ENCODE peak calls at places on chromosomes 12 and 14, in five cellular contexts. V is fibroblast of lung; C is CD8-positive, alpha-beta T cell; I is fibroblast of mammary gland; H is GM06990. R is an unnamed sample.

GRCh38 chr12:95118138-95118787 is 44.8 kb upstream of the NR2C1 start:
- DNase-seq in V (peak; percentile 93), C (no peak), I (peak; percentile 87), H (no peak), R (no peak)

GRCh38 chr12:115870527-115870926 is 407.0 kb downstream of the MED13L start:
- DNase-seq in V (no peak), C (no peak), I (no peak), H (no peak), R (no peak)

GRCh38 chr14:21543426-21544350 is 17.5 kb upstream of the SALL2 start:
- DNase-seq in V (no peak), C (no peak), I (no peak), H (no peak), R (no peak)

GRCh38 chr14:71594828-71595227 is 337.4 kb upstream of the RGS6 start:
- DNase-seq in V (peak; percentile 42), C (no peak), I (peak; percentile 31), H (no peak), R (no peak)

GRCh38 chr12:42119085-42119633 is 25.5 kb downstream of the GXYLT1 start:
- DNase-seq in V (peak; percentile 86), C (no peak), I (peak; percentile 88), H (no peak), R (no peak)

GRCh38 chr14:24843494-24843893 is 206.5 kb downstream of the STXBP6 start:
- DNase-seq in V (no peak), C (no peak), I (no peak), H (peak; percentile 8), R (no peak)

GRCh38 chr12:42725839-42726238 is 136.3 kb upstream of the PRICKLE1 start:
- DNase-seq in V (peak; percentile 98), C (no peak), I (peak; percentile 87), H (no peak), R (no peak)

GRCh38 chr12:120290541-120291312 is 976 bp downstream of the RNU4-2 start:
- DNase-seq in V (no peak), C (no peak), I (peak; percentile 2), H (no peak), R (no peak)

GRCh38 chr12:54232790-54233189 is 44.0 kb upstream of the SMUG1 start:
- DNase-seq in V (peak; percentile 82), C (no peak), I (peak; percentile 77), H (no peak), R (no peak)

GRCh38 chr12:78118036-78118435 is 287.3 kb downstream of the NAV3 start:
- DNase-seq in V (no peak), C (no peak), I (no peak), H (no peak), R (no peak)

GRCh38 chr12:51926718-51927117 is 19.4 kb downstream of the ACVRL1 start:
- DNase-seq in V (no peak), C (peak; percentile 21), I (peak; percentile 47), H (peak; percentile 29), R (no peak)

GRCh38 chr14:54570651-54571415 is 3.9 kb downstream of the SAMD4A start:
- DNase-seq in V (peak; percentile 92), C (no peak), I (peak; percentile 92), H (no peak), R (no peak)

GRCh38 chr14:54572316-54572715 is 5.4 kb downstream of the SAMD4A start:
- DNase-seq in V (no peak), C (no peak), I (peak; percentile 55), H (no peak), R (no peak)

GRCh38 chr14:54568821-54569591 is 2.1 kb downstream of the SAMD4A start:
- DNase-seq in V (peak; percentile 45), C (no peak), I (peak; percentile 42), H (no peak), R (no peak)

GRCh38 chr14:54567634-54568561 is 970 bp downstream of the SAMD4A start:
- DNase-seq in V (peak; percentile 71), C (peak; percentile 18), I (peak; percentile 44), H (peak; percentile 65), R (no peak)

GRCh38 chr14:54570047-54570446 is 3.1 kb downstream of the SAMD4A start:
- DNase-seq in V (no peak), C (no peak), I (no peak), H (no peak), R (no peak)
- H3K4me3 ChIP-seq in V (peak overlapping the region; percentile 39), C (no peak overlapping the region), I (peak overlapping the region; percentile 22), H (no peak overlapping the region), R (no peak overlapping the region)

GRCh38 chr14:80167793-80168448 is 43.4 kb downstream of the DIO2 start:
- DNase-seq in V (no peak), C (no peak), I (no peak), H (no peak), R (no peak)

DNA sequence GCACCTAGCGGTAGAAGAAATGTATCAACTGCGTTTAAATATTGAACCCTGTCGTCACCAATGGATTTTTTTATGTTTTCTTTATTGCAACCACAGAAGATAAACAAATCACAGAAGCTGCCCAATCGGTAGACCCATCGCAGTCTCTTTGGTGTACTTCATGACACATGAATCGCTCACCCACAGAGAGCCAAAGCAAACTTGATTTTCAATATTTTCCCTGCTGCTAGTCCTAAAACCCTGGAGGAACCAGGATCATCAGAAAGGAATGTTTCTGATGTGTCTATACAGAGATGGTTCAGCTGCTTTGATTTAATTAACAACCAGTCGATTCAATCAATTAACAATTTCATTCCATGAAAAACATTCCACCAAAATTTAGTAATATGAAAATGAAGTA is 46.3 kb downstream of the DIO2 start:
- DNase-seq in V (peak; percentile 74), C (no peak), I (peak; percentile 60), H (no peak), R (no peak)
- H3K4me3 ChIP-seq in V (no peak overlapping the region), C (no peak overlapping the region), I (no peak overlapping the region), H (no peak overlapping the region), R (no peak overlapping the region)

GRCh38 chr12:9936597-9936996 is 4.4 kb upstream of the CLEC2A start:
- DNase-seq in V (no peak), C (no peak), I (no peak), H (no peak), R (no peak)
- H3K4me3 ChIP-seq in V (no peak overlapping the region), C (no peak overlapping the region), I (no peak overlapping the region), H (no peak overlapping the region), R (no peak overlapping the region)

GRCh38 chr14:74615735-74616134 is 3.7 kb upstream of the LTBP2 start:
- DNase-seq in V (no peak), C (no peak), I (no peak), H (no peak), R (no peak)
- H3K4me3 ChIP-seq in V (no peak overlapping the region), C (no peak overlapping the region), I (peak overlapping the region; percentile 46), H (no peak overlapping the region), R (no peak overlapping the region)

GRCh38 chr14:97218336-97218712 is 421.1 kb downstream of the VRK1 start:
- DNase-seq in V (no peak), C (no peak), I (no peak), H (no peak), R (no peak)

GRCh38 chr14:97224016-97224415 is 426.8 kb downstream of the VRK1 start:
- DNase-seq in V (no peak), C (no peak), I (no peak), H (no peak), R (no peak)

GRCh38 chr14:97219356-97220017 is 422.3 kb downstream of the VRK1 start:
- DNase-seq in V (no peak), C (no peak), I (no peak), H (no peak), R (no peak)

GRCh38 chr14:97218713-97219355 is 421.7 kb downstream of the VRK1 start:
- DNase-seq in V (peak; percentile 9), C (peak; percentile 21), I (no peak), H (no peak), R (no peak)

DNA sequence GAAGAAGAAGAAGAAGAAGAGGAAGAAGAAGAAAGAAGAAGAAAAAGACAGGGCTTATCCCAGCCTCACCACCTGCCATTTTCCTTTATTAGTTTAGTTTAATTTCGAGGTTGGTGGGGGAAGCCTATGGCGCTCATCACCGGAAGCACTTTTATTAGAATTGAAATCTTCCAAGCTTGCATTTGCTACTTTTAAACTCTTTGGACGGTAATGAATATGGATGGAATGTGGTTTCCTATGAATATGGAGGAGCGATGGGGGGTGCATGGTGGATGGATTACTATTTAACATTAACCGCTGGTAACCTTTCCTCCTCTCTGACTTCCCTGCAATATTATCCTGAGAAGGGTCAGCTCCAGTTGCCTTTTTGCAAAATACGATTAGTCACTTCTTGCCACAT is 424.4 kb downstream of the VRK1 start:
- DNase-seq in V (no peak), C (no peak), I (no peak), H (no peak), R (no peak)
- H3K4me3 ChIP-seq in V (no peak overlapping the region), C (no peak overlapping the region), I (no peak overlapping the region), H (no peak overlapping the region), R (no peak overlapping the region)